ENCODE peak calls at places on chromosomes 11 and 22, in four cellular contexts. E is A549, H is transverse colon, I is lower leg skin. L is an unnamed sample.

GRCh38 chr11:61329871-61330270 is 3.0 kb downstream of the DDB1 start:
- DNase-seq in E (no peak), H (no peak), I (no peak), L (no peak)

GRCh38 chr22:23045461-23045860 is 24.9 kb upstream of the GNAZ start:
- DNase-seq in E (no peak), H (no peak), I (no peak), L (no peak)

GRCh38 chr22:29477919-29478318 is 2.1 kb upstream of the NEFH start:
- DNase-seq in E (peak), H (no peak), I (no peak), L (no peak)

GRCh38 chr22:35835998-35836691 is 118.5 kb downstream of the APOL5 start:
- DNase-seq in E (peak), H (peak), I (no peak), L (no peak)

GRCh38 chr11:124812876-124813275 is 12.7 kb upstream of the MSANTD2 start:
- DNase-seq in E (no peak), H (no peak), I (no peak), L (no peak)

GRCh38 chr11:27401760-27402316 is 38.8 kb upstream of the CCDC34 start:
- DNase-seq in E (peak), H (no peak), I (no peak), L (no peak)

GRCh38 chr11:129417458-129417857 is 41.8 kb downstream of the BARX2 start:
- DNase-seq in E (no peak), H (no peak), I (no peak), L (no peak)

GRCh38 chr11:126607374-126607773 is 251.9 kb downstream of the ST3GAL4 start:
- DNase-seq in E (peak), H (peak), I (no peak), L (no peak)

GRCh38 chr11:128305588-128305987 is 281.8 kb downstream of the ETS1 start:
- DNase-seq in E (no peak), H (no peak), I (no peak), L (no peak)

GRCh38 chr22:32562396-32562795 is 87.8 kb downstream of the FBXO7 start:
- DNase-seq in E (no peak), H (no peak), I (no peak), L (no peak)

GRCh38 chr22:36194971-36195370 is 6.6 kb downstream of the APOL4 start:
- DNase-seq in E (peak), H (peak), I (no peak), L (no peak)

GRCh38 chr22:39738746-39739145 is 154.8 kb downstream of the ENTHD1 start:
- DNase-seq in E (no peak), H (no peak), I (no peak), L (no peak)

GRCh38 chr11:3795131-3796092 is 1.9 kb downstream of the NUP98 start:
- DNase-seq in E (no peak), H (no peak), I (no peak), L (no peak)

GRCh38 chr11:73480677-73481076 is 104.5 kb downstream of the RELT start:
- DNase-seq in E (no peak), H (no peak), I (no peak), L (no peak)

GRCh38 chr11:9613118-9613829 is 39.8 kb downstream of the WEE1 start:
- DNase-seq in E (peak), H (peak), I (peak), L (peak)
- TF ChIP-seq POLR2A in E (no peak), H (peak), I (no peak), L (peak)

GRCh38 chr22:20211997-20212753 is 55.9 kb downstream of the RTN4R start:
- DNase-seq in E (no peak), H (peak), I (no peak), L (no peak)
- H3K4me3 ChIP-seq in E (no peak), H (no peak), I (no peak), L (no peak)

GRCh38 chr11:30465623-30466022 is 120.5 kb downstream of the MPPED2 start:
- DNase-seq in E (no peak), H (no peak), I (no peak), L (no peak)
- TF ChIP-seq CTCF in E (no peak), H (no peak), I (no peak), L (no peak)

GRCh38 chr22:43953988-43954771 is 1.1 kb upstream of the SAMM50 start:
- DNase-seq in E (no peak), H (no peak), I (no peak), L (no peak)

GRCh38 chr22:43956383-43956782 is 1.1 kb downstream of the SAMM50 start:
- DNase-seq in E (no peak), H (no peak), I (no peak), L (no peak)

GRCh38 chr22:43955883-43956286 is 643 bp downstream of the SAMM50 start:
- DNase-seq in E (no peak), H (no peak), I (no peak), L (no peak)

GRCh38 chr22:43956805-43957463 is 1.7 kb downstream of the SAMM50 start:
- DNase-seq in E (no peak), H (no peak), I (no peak), L (no peak)

GRCh38 chr22:43955040-43955882 is at the start of gene SAMM50:
- DNase-seq in E (peak), H (peak), I (peak), L (peak)
- TF ChIP-seq POLR2A in E (peak), H (peak), I (no peak), L (peak)

DNA sequence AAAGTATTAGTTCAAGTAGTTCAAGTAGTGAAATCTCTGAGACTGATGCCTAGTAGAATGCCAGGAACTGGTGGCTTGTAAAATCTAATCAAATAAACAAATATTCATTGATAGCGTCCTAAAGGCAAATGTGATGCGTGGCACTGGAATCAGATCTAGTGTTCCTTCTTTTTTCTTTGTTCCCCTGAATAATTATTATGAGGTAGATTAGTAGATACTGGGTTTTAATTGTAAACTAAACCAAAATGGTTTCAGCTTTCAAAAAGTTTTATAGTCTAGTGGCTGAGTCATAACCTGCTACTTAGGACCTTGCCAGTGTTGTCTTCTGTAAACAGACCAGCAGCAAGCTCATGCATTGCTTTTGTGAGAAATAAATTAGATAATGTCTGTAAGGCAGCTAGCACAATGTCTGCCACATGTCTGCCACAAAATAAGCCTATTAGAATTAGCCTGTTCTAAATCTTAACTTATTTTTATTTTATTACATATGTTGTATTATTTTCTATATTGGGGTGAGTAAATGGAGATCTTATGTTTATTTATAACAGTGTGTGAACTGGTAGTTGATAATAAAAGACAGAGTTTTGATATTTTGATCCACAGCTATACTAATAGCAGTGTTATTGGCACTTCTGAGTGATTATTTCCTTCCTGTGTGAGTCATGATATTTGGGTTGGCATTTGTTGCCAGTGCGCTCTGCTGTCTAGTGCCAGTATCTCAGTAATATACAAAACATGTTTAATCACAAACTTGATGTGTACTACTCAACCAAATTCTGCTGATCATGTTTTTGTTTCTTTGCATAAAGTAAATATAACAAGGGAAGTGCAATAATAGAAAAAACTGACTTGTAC is 135.7 kb downstream of the TMEM135 start:
- DNase-seq in E (peak), H (no peak), I (no peak), L (no peak)
- H3K4me3 ChIP-seq in E (no peak), H (no peak), I (no peak), L (no peak)

DNA sequence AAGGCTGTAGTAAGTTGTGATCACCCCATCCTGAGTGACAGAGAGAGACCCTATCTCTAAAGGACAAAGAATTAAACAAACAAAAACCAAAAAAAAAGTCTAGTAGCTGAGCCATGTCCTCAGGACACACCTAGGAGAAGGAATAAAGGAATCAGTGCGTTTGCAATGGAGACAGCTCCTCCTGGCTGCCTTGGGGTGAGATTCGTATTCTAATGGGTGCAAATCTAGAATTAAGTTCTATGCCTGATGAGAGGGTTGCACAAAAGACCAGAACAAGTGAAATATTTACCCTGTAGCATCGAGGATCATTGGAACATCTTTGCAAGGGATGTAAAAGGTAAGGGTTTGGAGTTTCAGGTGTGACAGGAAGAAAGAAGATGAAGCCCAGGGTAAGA is 70.3 kb upstream of the BMAL1 start:
- DNase-seq in E (no peak), H (no peak), I (no peak), L (no peak)
- TF ChIP-seq CTCF in E (no peak), H (no peak), I (no peak), L (peak)

DNA sequence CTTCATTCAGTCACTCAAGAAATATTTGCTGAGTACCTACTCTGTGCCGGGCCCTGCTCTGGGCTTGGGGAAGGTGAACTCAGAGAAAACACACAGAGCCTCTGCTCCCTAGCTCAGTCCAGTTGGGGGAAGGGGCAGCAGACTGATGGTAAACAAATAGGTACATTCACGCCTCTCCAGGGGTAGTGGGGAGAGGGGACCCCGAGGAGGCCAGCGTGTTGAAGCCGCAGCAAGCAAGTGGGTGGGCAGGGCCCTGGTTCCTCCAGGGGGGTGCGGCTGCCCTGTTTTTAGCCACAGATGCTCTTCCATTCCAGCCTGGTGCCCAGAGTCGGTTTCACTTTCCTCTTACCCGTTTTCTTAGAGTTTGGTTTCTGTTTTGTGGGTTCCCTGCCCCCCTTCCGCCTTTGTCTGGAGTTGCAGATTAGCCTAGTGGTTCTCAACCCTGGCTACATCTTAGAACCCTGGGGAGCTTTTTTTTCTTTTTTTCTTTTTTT is 8.7 kb downstream of the DRAP1 start:
- DNase-seq in E (no peak), H (peak), I (no peak), L (no peak)
- TF ChIP-seq POLR2A in E (no peak), H (no peak), I (no peak), L (no peak)

GRCh38 chr11:69575296-69576068 is 65.5 kb upstream of the CCND1 start:
- DNase-seq in E (no peak), H (no peak), I (no peak), L (no peak)

GRCh38 chr11:69574383-69575255 is 66.3 kb upstream of the CCND1 start:
- DNase-seq in E (no peak), H (no peak), I (no peak), L (no peak)

GRCh38 chr11:69576069-69576782 is 64.7 kb upstream of the CCND1 start:
- DNase-seq in E (no peak), H (no peak), I (no peak), L (no peak)

GRCh38 chr11:69580529-69580928 is 60.4 kb upstream of the CCND1 start:
- DNase-seq in E (no peak), H (no peak), I (no peak), L (no peak)

GRCh38 chr11:69578167-69578566 is 62.8 kb upstream of the CCND1 start:
- DNase-seq in E (no peak), H (no peak), I (no peak), L (no peak)
- H3K4me3 ChIP-seq in E (no peak), H (no peak), I (no peak), L (no peak)

L was measured in esophagus squamous epithelium.